ENCODE peak calls at places on chromosomes 16 and 17, in four cellular contexts. I is aorta, S is pancreas, X is neural progenitor cell. D is an unnamed sample.

GRCh38 chr17:73973881-73974409 is 229.5 kb upstream of the RPL38 start:
- DNase-seq in S (peak; percentile 77), X (no peak), I (no peak), D (no peak)

GRCh38 chr17:68292689-68293040 is 1.4 kb downstream of the ARSG start:
- DNase-seq in I (no peak), X (no peak), S (no peak), D (no peak)

GRCh38 chr16:89031715-89032659 is 55.0 kb upstream of the CBFA2T3 start:
- DNase-seq in I (peak; percentile 48), X (no peak), S (no peak), D (no peak)

GRCh38 chr17:29567362-29568330 is 809 bp upstream of the ABHD15 start:
- DNase-seq in S (peak; percentile 65), I (peak; percentile 87), X (peak; percentile 84), D (peak; percentile 83)

GRCh38 chr16:48117217-48118105 is 38.3 kb downstream of the ABCC12 start:
- DNase-seq in I (no peak), X (peak; percentile 89), S (peak; percentile 37), D (no peak)

GRCh38 chr17:8004899-8005298 is 2.5 kb downstream of the GUCY2D start:
- DNase-seq in I (no peak), X (no peak), S (no peak), D (peak; percentile 18)

GRCh38 chr16:14186007-14186953 is 115.2 kb downstream of the MRTFB start:
- DNase-seq in I (peak; percentile 81), X (peak; percentile 74), S (no peak), D (no peak)

GRCh38 chr16:21302454-21302853 is 24.4 kb upstream of the CRYM start:
- DNase-seq in S (no peak), X (peak; percentile 13), I (no peak), D (no peak)

GRCh38 chr16:58056580-58056979 is 31.0 kb downstream of the MMP15 start:
- DNase-seq in S (no peak), X (no peak), I (no peak), D (no peak)

GRCh38 chr17:63880706-63881105 is 1.0 kb downstream of the GH2 start:
- DNase-seq in S (no peak), X (no peak), I (no peak), D (no peak)

GRCh38 chr17:17782425-17783120 is 54.2 kb downstream of the SREBF1 start:
- DNase-seq in S (peak; percentile 47), I (no peak), X (peak; percentile 72), D (no peak)

GRCh38 chr16:55909876-55910275 is 34.7 kb upstream of the CES5A start:
- DNase-seq in S (no peak), X (no peak), I (no peak), D (no peak)

GRCh38 chr17:6487243-6488007 is 43.2 kb downstream of the PIMREG start:
- DNase-seq in X (no peak), I (no peak), S (no peak), D (peak; percentile 68)

GRCh38 chr17:6544011-6544370 is 12.4 kb downstream of the PITPNM3 start:
- DNase-seq in X (no peak), S (no peak), I (peak; percentile 24), D (no peak)

GRCh38 chr16:53580038-53580802 is 77.2 kb upstream of the AKTIP start:
- DNase-seq in I (no peak), S (no peak), X (no peak), D (no peak)

GRCh38 chr17:15912416-15912955 is 32.4 kb upstream of the ADORA2B start:
- DNase-seq in X (no peak), I (no peak), S (no peak), D (no peak)

GRCh38 chr17:67042104-67042899 is 2.1 kb upstream of the CACNG1 start:
- DNase-seq in I (no peak), S (no peak), X (no peak), D (no peak)

GRCh38 chr16:84823484-84823883 is 3.7 kb downstream of the CRISPLD2 start:
- DNase-seq in I (peak; percentile 75), S (no peak), X (no peak), D (peak; percentile 87)

GRCh38 chr17:10116676-10117075 is 81.7 kb downstream of the GAS7 start:
- DNase-seq in X (no peak), I (no peak), S (no peak), D (no peak)

GRCh38 chr17:10117085-10117484 is 81.3 kb downstream of the GAS7 start:
- DNase-seq in S (no peak), I (no peak), X (no peak), D (no peak)

GRCh38 chr17:10114931-10115535 is 83.4 kb downstream of the GAS7 start:
- DNase-seq in S (peak; percentile 47), X (no peak), I (peak; percentile 95), D (peak; percentile 98)

GRCh38 chr17:10115536-10115932 is 82.9 kb downstream of the GAS7 start:
- DNase-seq in X (no peak), S (no peak), I (no peak), D (no peak)

DNA sequence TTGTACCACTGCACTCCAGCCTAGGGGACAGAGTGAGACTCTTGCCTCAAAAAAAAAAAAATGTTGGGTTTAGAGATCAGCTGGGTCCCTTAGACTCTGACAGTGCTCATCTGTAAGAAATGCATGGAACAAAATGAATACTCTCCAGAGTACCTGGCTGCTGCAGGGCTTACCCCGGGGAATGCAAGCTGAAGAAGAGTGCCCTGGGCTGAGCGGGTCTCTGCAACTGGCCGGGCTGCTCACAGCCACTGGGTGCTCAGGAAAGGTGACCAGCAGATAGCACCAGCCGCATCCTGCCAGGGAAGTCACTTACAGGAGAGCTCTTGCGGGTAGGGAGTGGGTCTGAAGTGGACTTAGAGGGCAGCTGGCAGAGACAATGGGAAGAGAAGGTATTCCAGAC is 82.1 kb downstream of the GAS7 start:
- DNase-seq in X (no peak), I (no peak), S (no peak), D (peak; percentile 52)
- H3K27ac ChIP-seq in X (no peak overlapping the region), I (no peak overlapping the region), S (no peak overlapping the region), D (peak overlapping the region; percentile 86)

DNA sequence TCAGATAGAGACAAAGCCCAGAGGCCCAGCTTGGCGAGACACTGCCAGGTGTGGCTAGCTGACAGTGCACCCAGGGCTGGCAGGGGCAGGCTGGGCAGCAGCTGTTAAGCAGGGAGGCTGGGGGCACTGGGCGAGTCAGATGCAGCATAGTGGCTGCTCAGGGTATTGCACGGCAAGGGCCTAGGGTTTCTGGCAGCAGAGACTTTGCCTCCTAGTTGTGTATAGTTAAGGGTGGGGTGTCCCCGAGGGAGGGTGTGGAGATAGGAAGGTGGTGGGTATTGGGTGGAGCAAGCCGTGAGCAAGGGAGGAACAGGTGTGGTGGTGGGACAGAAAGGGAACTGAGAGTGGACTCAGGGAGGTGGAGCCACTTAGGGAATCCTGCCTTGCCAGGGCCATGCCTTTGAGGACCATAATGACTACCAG is 66.0 kb downstream of the SMPD3 start:
- DNase-seq in X (no peak), I (no peak), S (no peak), D (no peak)
- H3K27ac ChIP-seq in X (no peak overlapping the region), I (no peak overlapping the region), S (no peak overlapping the region), D (no peak overlapping the region)

GRCh38 chr16:2692948-2693651 is 10.8 kb downstream of the KCTD5 start:
- DNase-seq in I (no peak), X (peak; percentile 77), S (no peak), D (no peak)

GRCh38 chr16:2690852-2691251 is 8.5 kb downstream of the KCTD5 start:
- DNase-seq in X (no peak), S (no peak), I (no peak), D (no peak)

GRCh38 chr16:2692251-2692947 is 10.1 kb downstream of the KCTD5 start:
- DNase-seq in S (no peak), X (peak; percentile 9), I (no peak), D (no peak)

GRCh38 chr16:2689968-2690830 is 7.9 kb downstream of the KCTD5 start:
- DNase-seq in S (no peak), X (no peak), I (peak; percentile 69), D (no peak)

DNA sequence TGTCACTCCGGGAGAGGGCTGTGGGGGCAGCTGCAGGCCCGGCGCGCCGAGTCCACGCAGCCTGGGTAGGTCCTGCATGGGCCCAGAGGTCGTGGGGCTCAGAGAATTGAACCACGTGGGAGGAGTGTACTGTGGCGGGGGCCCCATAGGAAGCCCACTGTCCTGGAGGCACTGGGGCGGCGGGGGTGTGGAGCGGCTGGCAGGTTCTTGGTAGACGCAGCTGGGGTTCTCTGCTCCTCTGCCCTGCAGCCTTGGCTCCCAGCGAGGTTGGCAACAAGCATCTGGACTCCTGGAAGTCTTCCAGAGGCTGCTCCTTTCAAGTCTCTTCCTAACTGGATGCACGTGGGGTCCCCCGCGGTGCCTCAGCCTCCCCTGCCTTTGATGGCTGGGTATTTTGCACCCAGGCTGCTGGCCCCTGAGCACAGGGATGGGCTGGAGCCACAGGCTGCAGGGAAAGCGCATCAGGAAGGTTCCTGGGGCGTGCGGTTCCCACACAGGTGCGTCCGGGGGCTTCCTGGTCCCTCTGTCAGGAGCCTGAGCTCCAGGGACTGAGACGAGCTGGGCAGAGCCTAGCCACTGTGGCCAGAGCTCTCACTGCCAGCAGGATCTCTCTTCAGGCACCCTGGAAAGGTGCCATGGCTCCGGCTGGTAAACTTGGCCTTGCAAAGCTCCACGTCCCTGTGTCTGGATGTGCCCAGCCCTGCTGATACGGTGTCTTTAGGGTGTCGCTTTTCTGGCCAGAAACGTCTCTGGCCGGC is 9.3 kb downstream of the KCTD5 start:
- DNase-seq in X (no peak), S (peak; percentile 44), I (no peak), D (no peak)
- H3K27ac ChIP-seq in X (peak overlapping the region; percentile 46), S (no peak overlapping the region), I (no peak overlapping the region), D (peak overlapping the region; percentile 54)

GRCh38 chr16:8729779-8730334 is 55.4 kb downstream of the ABAT start:
- DNase-seq in S (no peak), I (no peak), X (no peak), D (peak; percentile 25)
- H3K27ac ChIP-seq in S (peak overlapping the region; percentile 9), I (no peak overlapping the region), X (no peak overlapping the region), D (no peak overlapping the region)

GRCh38 chr17:80663783-80664206 is 119.2 kb downstream of the RPTOR start:
- DNase-seq in S (no peak), X (no peak), I (no peak), D (peak; percentile 88)

GRCh38 chr17:80667462-80668277 is 123.0 kb downstream of the RPTOR start:
- DNase-seq in X (no peak), I (peak; percentile 14), S (no peak), D (no peak)

GRCh38 chr17:80664217-80664780 is 119.7 kb downstream of the RPTOR start:
- DNase-seq in X (no peak), S (no peak), I (no peak), D (no peak)

GRCh38 chr17:80666867-80667266 is 122.2 kb downstream of the RPTOR start:
- DNase-seq in S (no peak), I (peak; percentile 31), X (no peak), D (no peak)

GRCh38 chr17:80665792-80666191 is 121.2 kb downstream of the RPTOR start:
- DNase-seq in I (no peak), S (no peak), X (no peak), D (no peak)
- H3K27ac ChIP-seq in I (no peak overlapping the region), S (no peak overlapping the region), X (no peak overlapping the region), D (no peak overlapping the region)

D was measured in sigmoid colon.